ENCODE peak calls at places on chromosome X, in five cellular contexts. M is iPS DF 6.9; W is stromal cell of bone marrow; C is natural killer cell treated with Interleukin-12 subunit alpha and Interleukin-12 subunit beta and Interleukin-15 and Interleukin-18, amount 100 ng/mL, for 72 hours; Q is choroid plexus epithelial cell. U is an unnamed sample.

GRCh38 chrX:24561121-24561520 is 86.0 kb downstream of the PCYT1B start:
- DNase-seq in M (no peak), W (no peak), C (no peak), Q (peak; percentile 8), U (peak; percentile 32)

GRCh38 chrX:39242187-39242586 is 440.9 kb downstream of the MID1IP1 start:
- DNase-seq in M (peak; percentile 13), W (no peak), C (no peak), Q (peak; percentile 36), U (peak; percentile 55)

GRCh38 chrX:30951003-30951402 is 61.9 kb upstream of the TAB3 start:
- DNase-seq in M (no peak), W (no peak), C (no peak), Q (no peak), U (no peak)

GRCh38 chrX:71143508-71143907 is 1.1 kb upstream of the NLGN3 start:
- DNase-seq in M (no peak), W (peak; percentile 31), C (no peak), Q (peak; percentile 30), U (no peak)

GRCh38 chrX:46268429-46268828 is 276.8 kb downstream of the ZNF674 start:
- DNase-seq in M (no peak), W (no peak), C (no peak), Q (peak; percentile 3), U (no peak)

GRCh38 chrX:2863646-2864045 is 34.9 kb downstream of the GYG2 start:
- DNase-seq in M (no peak), W (no peak), C (no peak), Q (peak; percentile 50), U (no peak)

GRCh38 chrX:151424505-151424904 is 27.5 kb downstream of the VMA21 start:
- DNase-seq in M (no peak), W (no peak), C (no peak), Q (no peak), U (no peak)

GRCh38 chrX:136754641-136755040 is 26.1 kb downstream of the ARHGEF6 start:
- DNase-seq in M (no peak), W (peak; percentile 30), C (no peak), Q (no peak), U (no peak)

GRCh38 chrX:134948333-134949241 is 42.2 kb upstream of the SMIM10 start:
- DNase-seq in M (no peak), W (peak; percentile 27), C (no peak), Q (peak; percentile 89), U (no peak)

GRCh38 chrX:47112316-47112954 is 32.1 kb downstream of the NDUFB11 start:
- DNase-seq in M (no peak), W (no peak), C (no peak), Q (peak; percentile 12), U (no peak)

GRCh38 chrX:149286940-149287349 is 218.2 kb downstream of the IDS start:
- DNase-seq in M (peak; percentile 22), W (no peak), C (peak; percentile 64), Q (peak; percentile 70), U (peak; percentile 70)

GRCh38 chrX:122113376-122113775 is 1066.0 kb downstream of the GLUD2 start:
- DNase-seq in M (peak; percentile 1), W (no peak), C (no peak), Q (no peak), U (no peak)

GRCh38 chrX:105703876-105704275 is 118.5 kb upstream of the NRK start:
- DNase-seq in M (no peak), W (no peak), C (no peak), Q (no peak), U (no peak)

GRCh38 chrX:105876658-105877057 is 54.3 kb downstream of the NRK start:
- DNase-seq in M (peak; percentile 4), W (no peak), C (no peak), Q (peak; percentile 49), U (peak; percentile 17)

GRCh38 chrX:24333371-24333770 is 19.5 kb upstream of the SUPT20HL2 start:
- DNase-seq in M (no peak), W (no peak), C (no peak), Q (no peak), U (no peak)

GRCh38 chrX:47958943-47959342 is 44.8 kb downstream of the ZNF182 start:
- DNase-seq in M (peak; percentile 7), W (no peak), C (no peak), Q (peak; percentile 44), U (no peak)

GRCh38 chrX:45011597-45011996 is 138.6 kb downstream of the KDM6A start:
- DNase-seq in M (no peak), W (no peak), C (no peak), Q (no peak), U (no peak)

GRCh38 chrX:252421-253291 is 28.5 kb upstream of the PLCXD1 start:
- DNase-seq in M (no peak), W (no peak), C (no peak), Q (no peak), U (no peak)

GRCh38 chrX:70132244-70132643 is 1.0 kb upstream of the IGBP1 start:
- DNase-seq in M (no peak), W (no peak), C (no peak), Q (no peak), U (no peak)

GRCh38 chrX:123361371-123361770 is 177.3 kb downstream of the GRIA3 start:
- DNase-seq in M (no peak), W (no peak), C (no peak), Q (peak; percentile 12), U (no peak)